ENCODE peak calls at places on chromosome 22, in nine cellular contexts. B is AG09319; K is NCI-H460; T is NCI-H1105 treated with DMSO at 0.1 percent for 48 hours; A is HFFc6; L is effector memory CD4-positive, alpha-beta T cell; N is osteoblast; H is stimulated activated CD4-positive, alpha-beta T cell treated with anti-CD3 and anti-CD28 coated beads, Interleukin-1b, Interleukin-23, amount 100 ng/mL, for 1 hour; W is H54. O is an unnamed sample.

GRCh38 chr22:30340911-30341685 is 14.4 kb upstream of the TBC1D10A start:
- DNase-seq in B (no peak), K (no peak), T (no peak), A (no peak), L (no peak), N (no peak), H (no peak), W (no peak), O (no peak)

GRCh38 chr22:43381693-43382092 is 30.1 kb upstream of the MPPED1 start:
- DNase-seq in B (no peak), K (no peak), T (no peak), A (no peak), L (no peak), N (no peak), H (no peak), W (no peak), O (no peak)

GRCh38 chr22:48844096-48844675 is 983.5 kb downstream of the BRD1 start:
- DNase-seq in B (no peak), K (no peak), T (no peak), A (no peak), L (no peak), N (no peak), H (no peak), W (no peak), O (no peak)

GRCh38 chr22:45867118-45867905 is 109.7 kb downstream of the WNT7B start:
- DNase-seq in B (no peak), K (no peak), T (no peak), A (no peak), L (no peak), N (peak), H (no peak), W (no peak), O (peak)

GRCh38 chr22:36986242-36986821 is 32.9 kb downstream of the TST start:
- DNase-seq in B (no peak), K (no peak), T (no peak), A (no peak), L (no peak), N (no peak), H (no peak), W (no peak), O (no peak)

GRCh38 chr22:17007852-17008731 is at the start of gene GAB4:
- DNase-seq in B (no peak), K (no peak), T (no peak), A (no peak), L (no peak), N (no peak), H (no peak), W (no peak), O (no peak)

GRCh38 chr22:50282361-50283144 is 12.4 kb upstream of the MAPK11 start:
- DNase-seq in B (no peak), K (no peak), T (no peak), A (peak), L (no peak), N (peak), H (no peak), W (peak), O (peak)

GRCh38 chr22:25630446-25630845 is 66.0 kb downstream of the GRK3 start:
- DNase-seq in B (no peak), K (no peak), T (no peak), A (no peak), L (no peak), N (no peak), H (no peak), W (no peak), O (no peak)

GRCh38 chr22:27795053-27795452 is 6.5 kb downstream of the MN1 start:
- DNase-seq in B (no peak), K (no peak), T (no peak), A (no peak), L (no peak), N (peak), H (no peak), W (no peak), O (no peak)

GRCh38 chr22:40463727-40464126 is 93.3 kb downstream of the SGSM3 start:
- DNase-seq in B (no peak), K (no peak), T (no peak), A (no peak), L (peak), N (no peak), H (no peak), W (no peak), O (no peak)

GRCh38 chr22:48702573-48703264 is 1125.0 kb downstream of the BRD1 start:
- DNase-seq in B (no peak), K (peak), T (no peak), A (no peak), L (no peak), N (no peak), H (no peak), W (no peak), O (no peak)

GRCh38 chr22:38305481-38306448 is 11.5 kb downstream of the CSNK1E start:
- DNase-seq in B (no peak), K (no peak), T (peak), A (no peak), L (peak), N (peak), H (no peak), W (no peak), O (no peak)

GRCh38 chr22:49969751-49970527 is 9.4 kb downstream of the PIM3 start:
- DNase-seq in B (no peak), K (no peak), T (no peak), A (no peak), L (no peak), N (peak), H (no peak), W (no peak), O (no peak)

GRCh38 chr22:50027639-50028537 is 15.3 kb upstream of the IL17REL start:
- DNase-seq in B (no peak), K (no peak), T (peak), A (peak), L (peak), N (peak), H (no peak), W (no peak), O (peak)

GRCh38 chr22:45968751-45969413 is 8.1 kb downstream of the WNT7B start:
- DNase-seq in B (no peak), K (no peak), T (no peak), A (peak), L (no peak), N (peak), H (no peak), W (peak), O (peak)